ENCODE peak calls at places on chromosomes 6 and 20, in eight cellular contexts. V, N, A, O, L, Q, F and K are unnamed samples.
A peak's percentile ranks its signal among the peaks of the same experiment; 100 is the strongest.

GRCh38 chr6:41344865-41345264 is 9.5 kb downstream of the NCR2 start:
- DNase-seq in V (no peak), N (no peak), A (no peak), O (peak; percentile 65), L (no peak), Q (no peak), F (no peak), K (peak; percentile 86)

GRCh38 chr6:90890681-90891337 is 303.9 kb upstream of the MAP3K7 start:
- DNase-seq in V (no peak), N (no peak), A (no peak), O (no peak), L (no peak), Q (no peak), F (no peak), K (no peak)

GRCh38 chr20:25024171-25024570 is 31.6 kb upstream of the APMAP start:
- DNase-seq in V (no peak), N (no peak), A (peak; percentile 7), O (no peak), L (no peak), Q (no peak), F (no peak), K (no peak)

GRCh38 chr20:32505723-32506473 is 79.2 kb downstream of the NOL4L start:
- DNase-seq in V (no peak), N (no peak), A (no peak), O (no peak), L (no peak), Q (no peak), F (no peak), K (no peak)

GRCh38 chr6:10543488-10543887 is 22.3 kb downstream of the GCNT2 start:
- DNase-seq in V (no peak), N (no peak), A (no peak), O (no peak), L (no peak), Q (no peak), F (no peak), K (no peak)

GRCh38 chr6:161169690-161170089 is 104.2 kb downstream of the AGPAT4 start:
- DNase-seq in V (peak; percentile 96), N (peak; percentile 31), A (no peak), O (no peak), L (peak; percentile 8), Q (peak; percentile 44), F (no peak), K (no peak)

GRCh38 chr6:42316390-42316970 is 98.8 kb upstream of the MRPS10 start:
- DNase-seq in V (peak; percentile 61), N (no peak), A (peak; percentile 57), O (no peak), L (peak; percentile 67), Q (no peak), F (no peak), K (no peak)

GRCh38 chr6:7463785-7464184 is 74.2 kb downstream of the RIOK1 start:
- DNase-seq in V (peak; percentile 66), N (peak; percentile 41), A (no peak), O (no peak), L (no peak), Q (no peak), F (no peak), K (no peak)

GRCh38 chr6:145729887-145730286 is 5.4 kb downstream of the EPM2A start:
- DNase-seq in V (no peak), N (no peak), A (no peak), O (no peak), L (no peak), Q (no peak), F (no peak), K (no peak)

GRCh38 chr20:57996936-57997629 is 231.4 kb downstream of the ANKRD60 start:
- DNase-seq in V (peak; percentile 53), N (peak; percentile 64), A (no peak), O (no peak), L (peak; percentile 47), Q (no peak), F (no peak), K (no peak)

GRCh38 chr20:1827974-1828785 is 67.0 kb upstream of the SIRPA start:
- DNase-seq in V (no peak), N (peak; percentile 90), A (no peak), O (no peak), L (peak; percentile 78), Q (no peak), F (no peak), K (no peak)

GRCh38 chr20:37308098-37309050 is 18.9 kb downstream of the MANBAL start:
- DNase-seq in V (no peak), N (no peak), A (no peak), O (no peak), L (no peak), Q (no peak), F (no peak), K (no peak)

GRCh38 chr6:130900913-130901312 is 73.7 kb downstream of the SMLR1 start:
- DNase-seq in V (peak; percentile 85), N (peak; percentile 9), A (peak; percentile 66), O (no peak), L (no peak), Q (no peak), F (no peak), K (no peak)

GRCh38 chr6:113328886-113329381 is 528.2 kb upstream of the MARCKS start:
- DNase-seq in V (peak; percentile 12), N (no peak), A (no peak), O (no peak), L (no peak), Q (no peak), F (no peak), K (no peak)

GRCh38 chr6:152261179-152261578 is 376.0 kb downstream of the SYNE1 start:
- DNase-seq in V (no peak), N (no peak), A (no peak), O (no peak), L (no peak), Q (no peak), F (no peak), K (no peak)

GRCh38 chr6:96302991-96303390 is 218.6 kb upstream of the UFL1 start:
- DNase-seq in V (no peak), N (no peak), A (no peak), O (no peak), L (no peak), Q (no peak), F (no peak), K (no peak)

GRCh38 chr6:130148181-130148580 is 74.6 kb downstream of the SAMD3 start:
- DNase-seq in V (peak; percentile 5), N (no peak), A (no peak), O (no peak), L (no peak), Q (no peak), F (no peak), K (no peak)

GRCh38 chr20:17806739-17807441 is 107.1 kb downstream of the BANF2 start:
- DNase-seq in V (peak; percentile 85), N (no peak), A (peak; percentile 48), O (no peak), L (peak; percentile 33), Q (no peak), F (no peak), K (no peak)

GRCh38 chr6:25746968-25747367 is 7.6 kb upstream of the SLC17A4 start:
- DNase-seq in V (no peak), N (no peak), A (no peak), O (no peak), L (no peak), Q (no peak), F (no peak), K (no peak)

GRCh38 chr6:40710626-40711354 is 123.6 kb upstream of the LRFN2 start:
- DNase-seq in V (no peak), N (no peak), A (no peak), O (no peak), L (no peak), Q (peak; percentile 65), F (no peak), K (peak; percentile 62)

GRCh38 chr6:146944809-146945208 is 259.4 kb upstream of the STXBP5 start:
- DNase-seq in V (no peak), N (no peak), A (no peak), O (no peak), L (no peak), Q (no peak), F (no peak), K (no peak)

GRCh38 chr6:11423667-11424066 is 113.9 kb upstream of the TMEM170B start:
- DNase-seq in V (peak; percentile 37), N (no peak), A (no peak), O (no peak), L (no peak), Q (no peak), F (no peak), K (no peak)

GRCh38 chr6:136763255-136763654 is 29.0 kb downstream of the MAP3K5 start:
- DNase-seq in V (no peak), N (no peak), A (no peak), O (no peak), L (no peak), Q (no peak), F (no peak), K (no peak)

GRCh38 chr6:52221302-52221701 is 23.0 kb downstream of the IL17F start:
- DNase-seq in V (no peak), N (no peak), A (no peak), O (peak; percentile 27), L (no peak), Q (no peak), F (no peak), K (peak; percentile 92)

GRCh38 chr6:137901454-137901853 is 34.4 kb downstream of the TNFAIP3 start:
- DNase-seq in V (no peak), N (no peak), A (no peak), O (no peak), L (no peak), Q (no peak), F (no peak), K (no peak)

GRCh38 chr20:21529863-21530262 is 16.0 kb upstream of the NKX2-2 start:
- DNase-seq in V (no peak), N (no peak), A (no peak), O (no peak), L (no peak), Q (peak; percentile 23), F (no peak), K (no peak)

GRCh38 chr20:36666181-36666740 is 20.3 kb upstream of the SLA2 start:
- DNase-seq in V (peak; percentile 20), N (no peak), A (no peak), O (no peak), L (no peak), Q (no peak), F (no peak), K (no peak)

GRCh38 chr6:29011276-29011734 is 6.2 kb upstream of the ZNF311 start:
- DNase-seq in V (peak; percentile 70), N (peak; percentile 49), A (peak; percentile 28), O (peak; percentile 69), L (peak; percentile 13), Q (peak; percentile 34), F (no peak), K (no peak)

GRCh38 chr6:96051555-96051954 is 35.8 kb downstream of the FUT9 start:
- DNase-seq in V (no peak), N (no peak), A (no peak), O (no peak), L (no peak), Q (no peak), F (no peak), K (no peak)